ENCODE peak calls at places on chromosomes 1 and 21, in nine cellular contexts. Y is tibial nerve, H is A549, L is ovary, J is stomach, Q is sigmoid colon, W is suprapubic skin, F is K562, K is transverse colon. T is an unnamed sample. For H3K4me1, the result is how much of the 10 kb centered on the place peaks cover.

GRCh38 chr1:119448112-119448511 is 33.2 kb downstream of the HSD3B2 start:
- DNase-seq in Y (no peak), H (no peak), L (no peak), J (no peak), Q (no peak), W (no peak), F (no peak), K (no peak), T (no peak)

GRCh38 chr1:245054105-245054831 is 100.5 kb upstream of the KIF26B start:
- DNase-seq in Y (no peak), H (no peak), L (no peak), J (no peak), Q (no peak), W (no peak), F (no peak), K (no peak), T (no peak)

GRCh38 chr1:31483012-31483946 is 70.3 kb downstream of the SERINC2 start:
- DNase-seq in Y (no peak), H (peak), L (no peak), J (peak), Q (peak), W (peak), F (no peak), K (peak), T (no peak)

GRCh38 chr21:30718239-30718909 is at the start of gene KRTAP21-3:
- DNase-seq in Y (no peak), H (no peak), L (no peak), J (no peak), Q (no peak), W (no peak), F (no peak), K (no peak), T (no peak)

GRCh38 chr1:44237721-44238457 is 24.6 kb downstream of the DMAP1 start:
- DNase-seq in Y (no peak), H (no peak), L (no peak), J (no peak), Q (peak), W (no peak), F (peak), K (peak), T (no peak)

GRCh38 chr1:33943978-33944377 is 80.1 kb downstream of the HMGB4 start:
- DNase-seq in Y (no peak), H (no peak), L (no peak), J (no peak), Q (peak), W (no peak), F (no peak), K (no peak), T (no peak)

GRCh38 chr1:84550826-84551225 is 23.4 kb downstream of the CTBS start:
- DNase-seq in Y (no peak), H (no peak), L (no peak), J (no peak), Q (no peak), W (no peak), F (no peak), K (no peak), T (no peak)

GRCh38 chr1:246971322-246971721 is 36.5 kb downstream of the ZNF695 start:
- DNase-seq in Y (no peak), H (peak), L (peak), J (peak), Q (no peak), W (no peak), F (no peak), K (peak), T (no peak)

GRCh38 chr1:89525169-89525855 is 683 bp downstream of the LRRC8B start:
- DNase-seq in Y (peak), H (peak), L (peak), J (no peak), Q (peak), W (peak), F (peak), K (no peak), T (no peak)

GRCh38 chr1:112263464-112263863 is 132.6 kb upstream of the CTTNBP2NL start:
- DNase-seq in Y (no peak), H (peak), L (no peak), J (no peak), Q (no peak), W (no peak), F (no peak), K (no peak), T (no peak)

GRCh38 chr1:38958967-38959366 is 17.3 kb upstream of the RHBDL2 start:
- DNase-seq in Y (no peak), H (no peak), L (no peak), J (no peak), Q (no peak), W (no peak), F (no peak), K (no peak), T (no peak)

GRCh38 chr1:217562229-217562878 is 68.5 kb downstream of the GPATCH2 start:
- DNase-seq in Y (no peak), H (peak), L (no peak), J (no peak), Q (no peak), W (no peak), F (no peak), K (no peak), T (no peak)

GRCh38 chr1:163155606-163156005 is 47.1 kb downstream of the RGS5 start:
- DNase-seq in Y (no peak), H (no peak), L (no peak), J (no peak), Q (no peak), W (no peak), F (no peak), K (no peak), T (no peak)

GRCh38 chr1:242467556-242468145 is 56.8 kb downstream of the PLD5 start:
- DNase-seq in Y (no peak), H (peak), L (peak), J (peak), Q (no peak), W (no peak), F (peak), K (peak), T (no peak)

GRCh38 chr1:43073490-43074230 is 98.4 kb downstream of the EBNA1BP2 start:
- DNase-seq in Y (peak), H (peak), L (peak), J (peak), Q (peak), W (peak), F (peak), K (peak), T (no peak)

GRCh38 chr1:225766967-225767413 is 10.6 kb upstream of the SRP9 start:
- DNase-seq in Y (no peak), H (no peak), L (peak), J (peak), Q (peak), W (peak), F (peak), K (peak), T (no peak)

GRCh38 chr1:118871510-118872240 is 116.5 kb downstream of the TBX15 start:
- DNase-seq in Y (no peak), H (no peak), L (no peak), J (no peak), Q (no peak), W (no peak), F (no peak), K (no peak), T (no peak)

DNA sequence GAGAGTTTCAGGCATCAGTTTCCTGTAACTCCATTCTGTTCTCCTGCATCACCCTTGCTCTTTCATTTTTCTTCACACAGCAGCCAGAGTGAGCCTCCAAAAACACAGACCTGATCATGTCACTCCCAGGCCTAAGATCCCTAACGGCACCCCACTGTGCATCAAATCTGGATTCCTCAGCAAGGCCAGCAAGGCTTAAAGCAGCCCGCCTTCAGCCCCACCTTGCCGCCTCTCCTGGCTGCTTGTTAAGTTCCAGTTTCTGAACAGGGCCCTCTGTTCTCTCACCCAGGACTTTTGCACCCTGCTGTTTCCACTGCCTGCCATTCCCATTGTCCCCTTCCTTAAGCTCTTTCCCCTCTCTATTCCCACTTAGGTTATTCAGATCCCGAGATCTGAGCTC is 29.3 kb downstream of the C1orf116 start:
- DNase-seq in Y (no peak), H (no peak), L (no peak), J (no peak), Q (no peak), W (no peak), F (no peak), K (no peak), T (no peak)
- H3K4me1 ChIP-seq in Y (under half), H (half or more), L (under half), J (under half), Q (under half), W (under half), F (under half), K (under half), T (under half)

GRCh38 chr21:41625428-41625827 is 117.5 kb upstream of the TMPRSS2 start:
- DNase-seq in Y (no peak), H (no peak), L (no peak), J (no peak), Q (peak), W (no peak), F (no peak), K (no peak), T (no peak)
- H3K4me3 ChIP-seq in Y (no peak), H (no peak), L (no peak), J (no peak), Q (no peak), W (no peak), F (no peak), K (no peak), T (no peak)

GRCh38 chr1:204921855-204922516 is 51.3 kb downstream of the NFASC start:
- DNase-seq in Y (no peak), H (no peak), L (no peak), J (no peak), Q (peak), W (no peak), F (no peak), K (no peak), T (no peak)

GRCh38 chr1:204925701-204926100 is 55.0 kb downstream of the NFASC start:
- DNase-seq in Y (no peak), H (no peak), L (no peak), J (no peak), Q (no peak), W (no peak), F (no peak), K (no peak), T (no peak)

GRCh38 chr1:204923209-204923608 is 52.5 kb downstream of the NFASC start:
- DNase-seq in Y (no peak), H (no peak), L (no peak), J (no peak), Q (peak), W (no peak), F (no peak), K (no peak), T (no peak)

GRCh38 chr1:204923626-204924012 is 53.0 kb downstream of the NFASC start:
- DNase-seq in Y (no peak), H (no peak), L (no peak), J (no peak), Q (peak), W (no peak), F (no peak), K (no peak), T (no peak)

DNA sequence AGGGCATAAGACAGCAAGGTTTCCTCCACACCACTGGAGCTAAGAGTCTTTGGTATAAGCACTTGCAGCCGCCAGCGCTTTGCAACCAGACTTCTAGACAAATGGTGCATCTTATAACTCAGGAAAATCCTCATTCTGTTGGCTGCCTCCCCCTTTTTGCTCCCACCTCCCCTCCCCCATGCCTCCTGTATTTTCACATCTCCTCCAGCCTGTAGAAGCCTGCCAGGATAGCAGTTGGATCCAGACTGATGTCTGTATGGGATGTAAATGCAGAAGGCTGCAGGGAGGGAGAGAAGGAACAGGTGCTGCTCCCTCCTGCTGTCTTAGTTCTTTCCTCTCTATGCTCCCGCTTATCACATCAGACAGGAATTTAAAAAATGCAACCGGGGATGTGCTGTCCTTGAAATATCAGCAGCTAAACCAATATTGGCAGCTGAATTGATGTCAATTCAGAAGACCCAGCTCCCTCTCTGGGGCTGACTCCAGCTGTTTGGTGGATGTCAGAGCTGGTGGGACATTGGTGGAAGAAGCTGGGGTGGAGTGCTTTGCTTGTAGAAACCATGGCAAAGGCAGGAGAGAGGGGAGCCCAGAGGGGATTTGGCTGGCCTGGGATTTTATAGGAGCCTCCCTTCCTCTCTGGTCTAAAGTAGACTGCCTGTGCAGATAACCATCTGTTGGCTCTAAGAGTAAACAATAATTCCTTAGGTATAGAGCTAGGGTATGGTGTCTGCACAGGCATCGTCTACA is 53.5 kb downstream of the NFASC start:
- DNase-seq in Y (no peak), H (no peak), L (no peak), J (no peak), Q (peak), W (no peak), F (no peak), K (no peak), T (no peak)
- TF ChIP-seq EP300 in Y (no peak), H (no peak), L (no peak), J (no peak), Q (no peak), W (no peak), F (no peak), K (no peak), T (no peak)

GRCh38 chr1:181131255-181131901 is 42.9 kb downstream of the IER5 start:
- DNase-seq in Y (no peak), H (no peak), L (no peak), J (no peak), Q (no peak), W (no peak), F (no peak), K (no peak), T (no peak)
- H3K4me1 ChIP-seq in Y (under half), H (half or more), L (under half), J (under half), Q (under half), W (half or more), F (half or more), K (under half), T (under half)

GRCh38 chr1:3174487-3175247 is 105.7 kb downstream of the PRDM16 start:
- DNase-seq in Y (peak), H (no peak), L (peak), J (peak), Q (peak), W (no peak), F (no peak), K (peak), T (peak)
- H3K4me3 ChIP-seq in Y (no peak), H (no peak), L (no peak), J (no peak), Q (no peak), W (no peak), F (no peak), K (no peak), T (no peak)

DNA sequence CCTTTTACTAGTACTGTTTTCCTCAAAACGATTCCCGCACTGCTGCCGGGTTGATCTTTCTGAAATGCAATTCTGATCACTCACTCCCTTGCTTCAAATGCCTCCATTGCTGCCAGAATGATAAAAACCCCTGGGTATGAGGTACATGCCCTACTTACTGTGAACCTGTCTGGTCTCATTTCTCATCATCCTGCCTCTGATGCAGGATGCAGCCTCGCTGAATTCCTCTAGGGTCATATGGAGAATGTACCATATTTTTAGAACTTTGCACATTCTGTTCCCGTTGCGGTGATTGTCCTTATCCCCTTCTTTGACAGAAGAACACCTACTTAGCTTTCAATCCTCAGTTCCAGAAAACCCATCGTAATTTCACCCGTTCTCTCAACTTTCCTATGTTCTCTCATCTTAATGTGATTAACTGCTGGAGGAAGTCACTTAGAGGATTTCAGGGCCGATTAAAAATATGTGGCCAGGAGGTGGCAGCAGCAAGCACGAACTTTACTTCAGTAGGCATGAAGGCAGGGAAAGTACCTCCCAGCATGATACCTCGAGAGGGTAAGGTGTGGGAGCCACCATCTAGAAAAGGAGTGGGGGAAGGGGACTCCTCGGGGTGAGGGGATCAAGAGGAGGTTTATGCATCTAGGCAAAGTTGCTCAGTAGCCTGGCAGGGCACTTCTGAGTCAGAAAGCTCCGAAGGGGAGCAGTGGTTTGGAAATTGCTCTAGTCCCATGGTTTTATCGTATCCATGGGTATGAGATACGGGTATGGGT is 361.5 kb upstream of the ZP4 start:
- DNase-seq in Y (peak), H (peak), L (peak), J (peak), Q (no peak), W (no peak), F (no peak), K (peak), T (no peak)
- TF ChIP-seq EP300 in Y (no peak), H (no peak), L (no peak), J (no peak), Q (no peak), W (no peak), F (no peak), K (no peak), T (no peak)

DNA sequence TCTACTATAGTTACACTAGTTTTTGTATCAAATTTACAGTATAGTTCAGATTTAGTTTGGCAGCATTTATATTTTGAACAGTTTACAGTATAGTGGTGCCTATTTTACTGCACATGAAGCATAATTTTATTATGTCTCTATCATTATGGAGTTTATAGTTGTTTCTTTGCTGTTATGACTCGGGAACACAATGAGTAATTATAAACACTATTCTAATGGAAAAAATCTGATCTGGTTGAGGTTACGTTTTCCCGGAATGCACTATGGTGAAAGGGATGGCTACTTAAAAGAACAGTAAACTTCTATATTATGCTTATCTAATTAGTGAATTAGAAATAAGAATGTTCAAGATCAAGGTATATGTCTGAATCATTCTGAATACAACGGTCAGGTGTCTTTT is 10.6 kb downstream of the LCA5L start:
- DNase-seq in Y (no peak), H (no peak), L (no peak), J (no peak), Q (no peak), W (no peak), F (no peak), K (no peak), T (no peak)
- H3K4me1 ChIP-seq in Y (under half), H (under half), L (under half), J (under half), Q (under half), W (under half), F (under half), K (under half), T (under half)

GRCh38 chr1:15657026-15657425 is 27.1 kb upstream of the PLEKHM2 start:
- DNase-seq in Y (no peak), H (no peak), L (no peak), J (no peak), Q (no peak), W (no peak), F (no peak), K (no peak), T (no peak)

GRCh38 chr1:15663925-15664324 is 20.2 kb upstream of the PLEKHM2 start:
- DNase-seq in Y (no peak), H (no peak), L (no peak), J (no peak), Q (no peak), W (no peak), F (no peak), K (no peak), T (no peak)

GRCh38 chr1:15662539-15662938 is 21.6 kb upstream of the PLEKHM2 start:
- DNase-seq in Y (no peak), H (no peak), L (no peak), J (no peak), Q (no peak), W (no peak), F (no peak), K (no peak), T (no peak)

GRCh38 chr1:15656464-15656863 is 27.7 kb upstream of the PLEKHM2 start:
- DNase-seq in Y (no peak), H (no peak), L (no peak), J (no peak), Q (no peak), W (no peak), F (no peak), K (no peak), T (no peak)

GRCh38 chr1:15660151-15660550 is 24.0 kb upstream of the PLEKHM2 start:
- DNase-seq in Y (no peak), H (no peak), L (no peak), J (no peak), Q (no peak), W (no peak), F (no peak), K (no peak), T (no peak)
- H3K4me3 ChIP-seq in Y (no peak), H (no peak), L (no peak), J (no peak), Q (no peak), W (no peak), F (no peak), K (no peak), T (no peak)